ENCODE peak calls at places on chromosomes 12 and 14, in four cellular contexts. One of them, this sample, is unnamed.

GRCh38 chr12:52836042-52836466 is 1.9 kb upstream of the KRT79 start:
- DNase-seq in brain microvascular endothelial cell: peak; percentile 86
- DNase-seq in thoracic aorta: no peak
- DNase-seq in suprapubic skin: no peak
- DNase-seq in this sample: no peak

GRCh38 chr12:100127766-100128508 is 14.7 kb downstream of the BLTP3B start:
- DNase-seq in brain microvascular endothelial cell: no peak
- DNase-seq in thoracic aorta: no peak
- DNase-seq in suprapubic skin: no peak
- DNase-seq in this sample: no peak

GRCh38 chr12:61810486-61810885 is 449.7 kb upstream of the USP15 start:
- DNase-seq in brain microvascular endothelial cell: no peak
- DNase-seq in thoracic aorta: no peak
- DNase-seq in suprapubic skin: no peak
- DNase-seq in this sample: no peak

GRCh38 chr12:119735079-119735478 is 67.1 kb downstream of the PRKAB1 start:
- DNase-seq in brain microvascular endothelial cell: no peak
- DNase-seq in thoracic aorta: no peak
- DNase-seq in suprapubic skin: no peak
- DNase-seq in this sample: no peak

GRCh38 chr14:29521526-29522137 is 406.0 kb downstream of the PRKD1 start:
- DNase-seq in brain microvascular endothelial cell: no peak
- DNase-seq in thoracic aorta: no peak
- DNase-seq in suprapubic skin: no peak
- DNase-seq in this sample: no peak

GRCh38 chr12:49339464-49339861 is 2.5 kb upstream of the C1QL4 start:
- DNase-seq in brain microvascular endothelial cell: no peak
- DNase-seq in thoracic aorta: no peak
- DNase-seq in suprapubic skin: no peak
- DNase-seq in this sample: no peak

GRCh38 chr12:76765598-76765997 is 1.7 kb downstream of the ZDHHC17 start:
- DNase-seq in brain microvascular endothelial cell: no peak
- DNase-seq in thoracic aorta: no peak
- DNase-seq in suprapubic skin: no peak
- DNase-seq in this sample: no peak

GRCh38 chr12:32049956-32050355 is 56.7 kb upstream of the BICD1 start:
- DNase-seq in brain microvascular endothelial cell: no peak
- DNase-seq in thoracic aorta: no peak
- DNase-seq in suprapubic skin: no peak
- DNase-seq in this sample: no peak

GRCh38 chr12:121955258-121956040 is 37.1 kb downstream of the CFAP251 start:
- DNase-seq in brain microvascular endothelial cell: no peak
- DNase-seq in thoracic aorta: no peak
- DNase-seq in suprapubic skin: no peak
- DNase-seq in this sample: no peak

GRCh38 chr12:132026061-132026795 is 76.5 kb downstream of the EP400 start:
- DNase-seq in brain microvascular endothelial cell: no peak
- DNase-seq in thoracic aorta: no peak
- DNase-seq in suprapubic skin: peak; percentile 73
- DNase-seq in this sample: no peak

GRCh38 chr14:101116065-101116464 is 212.5 kb upstream of the RTL1 start:
- DNase-seq in brain microvascular endothelial cell: no peak
- DNase-seq in thoracic aorta: no peak
- DNase-seq in suprapubic skin: no peak
- DNase-seq in this sample: no peak

GRCh38 chr14:25833341-25834121 is 764.3 kb downstream of the NOVA1 start:
- DNase-seq in brain microvascular endothelial cell: peak; percentile 7
- DNase-seq in thoracic aorta: no peak
- DNase-seq in suprapubic skin: no peak
- DNase-seq in this sample: no peak

GRCh38 chr12:109393437-109394345 is 46.0 kb downstream of the MYO1H start:
- DNase-seq in brain microvascular endothelial cell: peak; percentile 45
- DNase-seq in thoracic aorta: no peak
- DNase-seq in suprapubic skin: no peak
- DNase-seq in this sample: no peak

GRCh38 chr12:109716512-109717389 is 3.1 kb downstream of the FAM222A start:
- DNase-seq in brain microvascular endothelial cell: no peak
- DNase-seq in thoracic aorta: no peak
- DNase-seq in suprapubic skin: no peak
- DNase-seq in this sample: peak; percentile 30

GRCh38 chr12:104381721-104382480 is 74.8 kb upstream of the CHST11 start:
- DNase-seq in brain microvascular endothelial cell: peak; percentile 73
- DNase-seq in thoracic aorta: peak; percentile 32
- DNase-seq in suprapubic skin: peak; percentile 85
- DNase-seq in this sample: peak; percentile 74

GRCh38 chr14:96264850-96265249 is 8.8 kb downstream of the BDKRB1 start:
- DNase-seq in brain microvascular endothelial cell: peak; percentile 39
- DNase-seq in thoracic aorta: no peak
- DNase-seq in suprapubic skin: no peak
- DNase-seq in this sample: no peak

GRCh38 chr12:115001538-115001937 is 317.6 kb upstream of the TBX3 start:
- DNase-seq in brain microvascular endothelial cell: no peak
- DNase-seq in thoracic aorta: no peak
- DNase-seq in suprapubic skin: no peak
- DNase-seq in this sample: no peak

GRCh38 chr12:97568336-97569180 is 106.0 kb downstream of the RMST start:
- DNase-seq in brain microvascular endothelial cell: no peak
- DNase-seq in thoracic aorta: no peak
- DNase-seq in suprapubic skin: no peak
- DNase-seq in this sample: no peak

GRCh38 chr12:111443586-111443985 is 37.9 kb downstream of the SH2B3 start:
- DNase-seq in brain microvascular endothelial cell: peak; percentile 40
- DNase-seq in thoracic aorta: no peak
- DNase-seq in suprapubic skin: peak; percentile 49
- DNase-seq in this sample: no peak

GRCh38 chr14:31943861-31944255 is 133.2 kb upstream of the ARHGAP5 start:
- DNase-seq in brain microvascular endothelial cell: no peak
- DNase-seq in thoracic aorta: no peak
- DNase-seq in suprapubic skin: no peak
- DNase-seq in this sample: no peak

GRCh38 chr14:87830443-87831096 is 162.4 kb downstream of the GALC start:
- DNase-seq in brain microvascular endothelial cell: no peak
- DNase-seq in thoracic aorta: no peak
- DNase-seq in suprapubic skin: no peak
- DNase-seq in this sample: no peak

GRCh38 chr12:10722502-10722904 is 620 bp downstream of the YBX3 start:
- DNase-seq in brain microvascular endothelial cell: peak; percentile 28
- DNase-seq in thoracic aorta: peak; percentile 12
- DNase-seq in suprapubic skin: peak; percentile 84
- DNase-seq in this sample: peak; percentile 52

GRCh38 chr12:21169878-21170472 is 39.0 kb downstream of the SLCO1B1 start:
- DNase-seq in brain microvascular endothelial cell: peak; percentile 55
- DNase-seq in thoracic aorta: no peak
- DNase-seq in suprapubic skin: no peak
- DNase-seq in this sample: no peak

GRCh38 chr12:79725987-79726386 is 35.2 kb upstream of the PAWR start:
- DNase-seq in brain microvascular endothelial cell: peak; percentile 39
- DNase-seq in thoracic aorta: no peak
- DNase-seq in suprapubic skin: no peak
- DNase-seq in this sample: no peak

GRCh38 chr14:103138483-103139370 is 15.5 kb downstream of the TNFAIP2 start:
- DNase-seq in brain microvascular endothelial cell: no peak
- DNase-seq in thoracic aorta: no peak
- DNase-seq in suprapubic skin: peak; percentile 82
- DNase-seq in this sample: no peak

GRCh38 chr12:121366063-121366459 is 13.8 kb upstream of the ANAPC5 start:
- DNase-seq in brain microvascular endothelial cell: no peak
- DNase-seq in thoracic aorta: no peak
- DNase-seq in suprapubic skin: no peak
- DNase-seq in this sample: no peak

GRCh38 chr12:66624806-66625205 is 54.1 kb downstream of the GRIP1 start:
- DNase-seq in brain microvascular endothelial cell: no peak
- DNase-seq in thoracic aorta: no peak
- DNase-seq in suprapubic skin: no peak
- DNase-seq in this sample: no peak

GRCh38 chr12:57224973-57225679 is 4.4 kb upstream of the SHMT2 start:
- DNase-seq in brain microvascular endothelial cell: no peak
- DNase-seq in thoracic aorta: no peak
- DNase-seq in suprapubic skin: no peak
- DNase-seq in this sample: peak; percentile 55

GRCh38 chr12:116366456-116366776 is 88.9 kb upstream of the MED13L start:
- DNase-seq in brain microvascular endothelial cell: no peak
- DNase-seq in thoracic aorta: no peak
- DNase-seq in suprapubic skin: no peak
- DNase-seq in this sample: no peak

GRCh38 chr12:100584261-100584660 is 10.8 kb downstream of the GAS2L3 start:
- DNase-seq in brain microvascular endothelial cell: no peak
- DNase-seq in thoracic aorta: no peak
- DNase-seq in suprapubic skin: no peak
- DNase-seq in this sample: no peak

GRCh38 chr12:77122236-77122635 is 56.9 kb upstream of the E2F7 start:
- DNase-seq in brain microvascular endothelial cell: peak; percentile 98
- DNase-seq in thoracic aorta: no peak
- DNase-seq in suprapubic skin: no peak
- DNase-seq in this sample: no peak

GRCh38 chr12:79366374-79366773 is 324.4 kb downstream of the PAWR start:
- DNase-seq in brain microvascular endothelial cell: no peak
- DNase-seq in thoracic aorta: no peak
- DNase-seq in suprapubic skin: no peak
- DNase-seq in this sample: no peak

GRCh38 chr12:70260610-70261009 is 17.4 kb downstream of the CNOT2 start:
- DNase-seq in brain microvascular endothelial cell: no peak
- DNase-seq in thoracic aorta: no peak
- DNase-seq in suprapubic skin: no peak
- DNase-seq in this sample: no peak

GRCh38 chr12:114479831-114480230 is 73.9 kb upstream of the TBX5 start:
- DNase-seq in brain microvascular endothelial cell: no peak
- DNase-seq in thoracic aorta: no peak
- DNase-seq in suprapubic skin: no peak
- DNase-seq in this sample: no peak

GRCh38 chr14:23582906-23583760 is 4.5 kb upstream of the JPH4 start:
- DNase-seq in brain microvascular endothelial cell: no peak
- DNase-seq in thoracic aorta: no peak
- DNase-seq in suprapubic skin: no peak
- DNase-seq in this sample: no peak

GRCh38 chr12:95741635-95742034 is 48.9 kb downstream of the NTN4 start:
- DNase-seq in brain microvascular endothelial cell: no peak
- DNase-seq in thoracic aorta: no peak
- DNase-seq in suprapubic skin: no peak
- DNase-seq in this sample: no peak

GRCh38 chr14:102902086-102902485 is 20.4 kb upstream of the AMN start:
- DNase-seq in brain microvascular endothelial cell: no peak
- DNase-seq in thoracic aorta: no peak
- DNase-seq in suprapubic skin: no peak
- DNase-seq in this sample: no peak

GRCh38 chr12:3145036-3145435 is 67.9 kb downstream of the TSPAN9 start:
- DNase-seq in brain microvascular endothelial cell: no peak
- DNase-seq in thoracic aorta: no peak
- DNase-seq in suprapubic skin: no peak
- DNase-seq in this sample: peak; percentile 73
- TF ChIP-seq CTCF in brain microvascular endothelial cell: no peak
- TF ChIP-seq CTCF in thoracic aorta: no peak
- TF ChIP-seq CTCF in suprapubic skin: no peak
- TF ChIP-seq CTCF in this sample: no peak

GRCh38 chr14:24673534-24674203 is 39.7 kb upstream of the GZMB start:
- DNase-seq in brain microvascular endothelial cell: no peak
- DNase-seq in thoracic aorta: no peak
- DNase-seq in suprapubic skin: no peak
- DNase-seq in this sample: no peak
- H3K4me3 ChIP-seq in brain microvascular endothelial cell: no peak overlapping the region
- H3K4me3 ChIP-seq in thoracic aorta: no peak overlapping the region
- H3K4me3 ChIP-seq in suprapubic skin: no peak overlapping the region
- H3K4me3 ChIP-seq in this sample: no peak overlapping the region

DNA sequence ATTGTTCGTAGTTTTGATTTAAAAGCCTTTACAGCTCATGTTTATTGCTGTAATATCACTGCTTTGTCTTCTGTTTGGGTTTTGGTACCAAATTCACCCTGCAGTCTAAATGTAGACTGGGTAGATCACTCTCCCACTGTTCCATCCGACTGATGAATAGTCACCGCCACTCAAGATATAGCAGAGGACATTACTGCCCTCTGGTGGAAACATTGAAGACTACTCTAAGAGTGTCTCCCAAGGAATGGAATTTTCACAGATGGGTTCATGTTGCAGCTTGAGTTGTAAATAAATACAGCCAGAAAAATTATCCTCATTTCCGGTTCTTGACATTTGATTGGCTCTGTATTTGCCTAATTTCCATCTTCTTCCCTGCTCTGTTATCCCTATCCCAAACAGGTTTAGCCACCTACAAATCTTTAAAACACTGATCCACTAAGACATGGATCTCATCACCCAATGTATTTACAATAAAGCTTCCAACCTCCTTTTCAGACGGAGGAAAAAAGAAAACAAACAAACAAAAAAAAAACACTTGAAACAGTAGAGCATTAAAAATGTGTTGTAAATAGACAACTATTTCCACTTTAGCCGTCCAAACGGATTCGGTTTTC is 198.3 kb upstream of the CPNE8 start:
- DNase-seq in brain microvascular endothelial cell: peak; percentile 24
- DNase-seq in thoracic aorta: no peak
- DNase-seq in suprapubic skin: no peak
- DNase-seq in this sample: no peak
- TF ChIP-seq CTCF in brain microvascular endothelial cell: peak; percentile 67
- TF ChIP-seq CTCF in thoracic aorta: peak; percentile 70
- TF ChIP-seq CTCF in suprapubic skin: peak; percentile 72
- TF ChIP-seq CTCF in this sample: peak; percentile 89

GRCh38 chr14:68279437-68279720 is 459.8 kb downstream of the RAD51B start:
- DNase-seq in brain microvascular endothelial cell: no peak
- DNase-seq in thoracic aorta: no peak
- DNase-seq in suprapubic skin: no peak
- DNase-seq in this sample: no peak
- H3K4me3 ChIP-seq in brain microvascular endothelial cell: no peak overlapping the region
- H3K4me3 ChIP-seq in thoracic aorta: no peak overlapping the region
- H3K4me3 ChIP-seq in suprapubic skin: no peak overlapping the region
- H3K4me3 ChIP-seq in this sample: no peak overlapping the region

DNA sequence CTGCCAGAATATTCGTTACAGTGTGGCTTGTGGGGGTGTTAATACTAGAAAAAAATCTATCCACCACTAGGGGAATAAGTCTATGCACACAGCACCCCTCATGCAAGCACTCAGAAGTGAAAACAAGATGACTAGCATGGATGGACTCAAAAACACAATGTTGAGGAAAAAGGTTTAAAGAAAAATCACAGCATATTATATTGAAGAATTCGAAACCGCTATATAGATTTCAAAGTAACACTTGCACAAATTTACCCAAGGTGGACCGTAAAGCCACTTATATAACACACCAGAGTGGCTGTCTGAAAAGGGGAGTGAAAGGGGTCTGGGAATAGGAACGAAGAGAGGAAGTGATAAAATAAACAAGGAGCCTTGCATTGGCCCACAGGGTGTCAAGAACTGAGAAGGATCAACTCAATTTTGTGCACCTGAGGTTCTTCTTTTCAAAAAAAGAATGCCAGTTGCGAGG is 540 bp downstream of the ABCD4 start:
- DNase-seq in brain microvascular endothelial cell: peak; percentile 52
- DNase-seq in thoracic aorta: no peak
- DNase-seq in suprapubic skin: no peak
- DNase-seq in this sample: no peak
- TF ChIP-seq CTCF in brain microvascular endothelial cell: peak; percentile 63
- TF ChIP-seq CTCF in thoracic aorta: peak; percentile 44
- TF ChIP-seq CTCF in suprapubic skin: peak; percentile 39
- TF ChIP-seq CTCF in this sample: peak; percentile 54

This sample was measured in left ventricle myocardium inferior.